ENCODE peak calls at places on chromosomes 16 and 17, in ten cellular contexts. V is esophagus squamous epithelium; C is adipocyte; U is uterus; L is fibroblast of lung; I is cardiac muscle cell; M is ascending aorta; O is transverse colon; A is effector memory CD4-positive, alpha-beta T cell; R is endodermal cell. P is an unnamed sample.

GRCh38 chr16:1371054-1371978 is 19.6 kb downstream of the GNPTG start:
- DNase-seq in V (no peak), C (no peak), U (no peak), L (no peak), I (no peak), M (no peak), O (no peak), A (no peak), R (no peak), P (no peak)

GRCh38 chr17:58020401-58020800 is 13.4 kb upstream of the SRSF1 start:
- DNase-seq in V (no peak), C (no peak), U (no peak), L (no peak), I (no peak), M (no peak), O (no peak), A (no peak), R (no peak), P (no peak)

GRCh38 chr16:35142809-35143192 is 1683.4 kb downstream of the TP53TG3F start:
- DNase-seq in V (no peak), C (no peak), U (no peak), L (no peak), I (no peak), M (no peak), O (no peak), A (no peak), R (no peak), P (no peak)

GRCh38 chr17:27631409-27631755 is 394 bp downstream of the LGALS9 start:
- DNase-seq in V (no peak), C (no peak), U (no peak), L (no peak), I (no peak), M (no peak), O (no peak), A (no peak), R (no peak), P (no peak)

GRCh38 chr16:49924078-49924477 is 68.2 kb upstream of the ZNF423 start:
- DNase-seq in V (no peak), C (no peak), U (no peak), L (no peak), I (no peak), M (no peak), O (no peak), A (no peak), R (peak; percentile 64), P (peak; percentile 2)

GRCh38 chr16:73065617-73066313 is 17.8 kb upstream of the ZFHX3 start:
- DNase-seq in V (no peak), C (no peak), U (no peak), L (peak; percentile 7), I (peak; percentile 42), M (no peak), O (peak; percentile 39), A (no peak), R (peak; percentile 73), P (no peak)

GRCh38 chr17:7587831-7588230 is 2.1 kb downstream of the SOX15 start:
- DNase-seq in V (no peak), C (no peak), U (no peak), L (peak; percentile 54), I (no peak), M (no peak), O (no peak), A (no peak), R (peak; percentile 51), P (no peak)

GRCh38 chr16:80274576-80275191 is 266.1 kb upstream of the DYNLRB2 start:
- DNase-seq in V (no peak), C (peak; percentile 71), U (no peak), L (peak; percentile 96), I (peak; percentile 29), M (no peak), O (no peak), A (no peak), R (no peak), P (no peak)

GRCh38 chr17:20066253-20066652 is 57.1 kb downstream of the SPECC1 start:
- DNase-seq in V (no peak), C (peak; percentile 85), U (peak; percentile 84), L (peak; percentile 95), I (peak; percentile 90), M (peak; percentile 86), O (no peak), A (no peak), R (no peak), P (no peak)

GRCh38 chr17:28973414-28973813 is 22.1 kb upstream of the PHF12 start:
- DNase-seq in V (no peak), C (peak; percentile 59), U (no peak), L (peak; percentile 79), I (peak; percentile 84), M (no peak), O (no peak), A (no peak), R (no peak), P (no peak)

DNA sequence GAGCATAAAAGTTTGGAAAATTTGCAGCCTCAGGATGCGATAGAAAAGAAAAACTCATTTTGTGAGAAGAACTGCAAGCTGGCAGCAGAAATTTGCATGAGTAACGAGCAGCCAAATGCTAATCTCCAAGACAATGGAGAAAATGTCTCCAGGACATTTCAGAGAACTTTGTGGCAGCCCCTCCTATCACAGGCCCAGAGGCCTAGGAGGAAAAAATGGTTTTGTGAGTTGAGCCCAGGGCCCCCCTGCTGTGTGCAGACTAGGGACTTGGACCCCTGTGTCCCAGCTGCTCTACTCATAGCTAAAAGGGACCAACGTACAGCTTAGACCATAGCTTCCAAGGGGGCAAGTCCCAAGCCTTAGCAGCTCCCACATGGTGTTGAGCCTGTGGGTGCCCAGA is 34.3 kb downstream of the APPBP2 start:
- DNase-seq in V (no peak), C (no peak), U (no peak), L (no peak), I (no peak), M (no peak), O (no peak), A (no peak), R (peak; percentile 72), P (no peak)
- H3K9me3 ChIP-seq in V (no peaks in the 10 kb centered on the region), C (peaks cover 4% of the 10 kb centered on the region), U (no peaks in the 10 kb centered on the region), L (no peaks in the 10 kb centered on the region), I (no peaks in the 10 kb centered on the region), M (no peaks in the 10 kb centered on the region), O (peaks cover 16% of the 10 kb centered on the region), A (no peaks in the 10 kb centered on the region), R (peaks cover 99% of the 10 kb centered on the region), P (peaks cover 29% of the 10 kb centered on the region)

GRCh38 chr16:27692576-27692975 is 142.6 kb downstream of the KATNIP start:
- DNase-seq in V (no peak), C (no peak), U (no peak), L (no peak), I (no peak), M (peak; percentile 37), O (no peak), A (no peak), R (no peak), P (no peak)
- H3K4me1 ChIP-seq in V (no peaks in the 10 kb centered on the region), C (peaks cover 4% of the 10 kb centered on the region), U (no peaks in the 10 kb centered on the region), L (no peaks in the 10 kb centered on the region), I (peaks cover 4% of the 10 kb centered on the region), M (no peaks in the 10 kb centered on the region), O (no peaks in the 10 kb centered on the region), A (no peaks in the 10 kb centered on the region), R (no peaks in the 10 kb centered on the region), P (no peaks in the 10 kb centered on the region)

GRCh38 chr16:68478526-68479249 is 30.4 kb upstream of the SMPD3 start:
- DNase-seq in V (no peak), C (no peak), U (no peak), L (no peak), I (no peak), M (no peak), O (no peak), A (no peak), R (no peak), P (peak; percentile 16)

GRCh38 chr16:68479271-68479670 is 31.0 kb upstream of the SMPD3 start:
- DNase-seq in V (no peak), C (no peak), U (no peak), L (no peak), I (no peak), M (no peak), O (no peak), A (no peak), R (no peak), P (peak; percentile 30)

GRCh38 chr16:68473358-68474064 is 25.2 kb upstream of the SMPD3 start:
- DNase-seq in V (no peak), C (no peak), U (no peak), L (no peak), I (no peak), M (no peak), O (no peak), A (no peak), R (no peak), P (no peak)

GRCh38 chr16:68472581-68472980 is 24.3 kb upstream of the SMPD3 start:
- DNase-seq in V (no peak), C (no peak), U (no peak), L (no peak), I (no peak), M (no peak), O (no peak), A (no peak), R (peak; percentile 25), P (no peak)

DNA sequence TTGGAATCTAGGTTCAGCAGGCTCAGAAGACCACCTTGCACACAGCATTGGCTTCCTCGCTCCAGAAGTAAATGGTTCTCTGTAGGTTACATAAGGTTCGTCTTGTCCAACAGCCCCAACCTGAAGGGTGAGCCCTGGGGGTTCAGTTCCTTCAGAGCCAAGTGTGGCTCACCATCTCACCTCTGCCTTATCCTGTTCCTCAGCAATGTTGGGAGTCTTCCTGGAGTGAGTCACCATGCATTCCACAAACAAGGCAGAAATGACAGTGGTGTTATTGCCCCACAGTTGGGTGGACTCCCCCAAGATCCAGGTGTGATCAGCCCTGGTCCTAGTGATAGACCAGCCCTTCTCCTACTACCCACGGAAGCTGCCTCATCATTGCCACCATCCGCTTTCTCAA is 26.8 kb upstream of the SMPD3 start:
- DNase-seq in V (no peak), C (no peak), U (no peak), L (no peak), I (no peak), M (no peak), O (no peak), A (no peak), R (no peak), P (no peak)
- H3K9me3 ChIP-seq in V (no peaks in the 10 kb centered on the region), C (peaks cover 6% of the 10 kb centered on the region), U (no peaks in the 10 kb centered on the region), L (no peaks in the 10 kb centered on the region), I (no peaks in the 10 kb centered on the region), M (no peaks in the 10 kb centered on the region), O (no peaks in the 10 kb centered on the region), A (no peaks in the 10 kb centered on the region), R (no peaks in the 10 kb centered on the region), P (no peaks in the 10 kb centered on the region)

GRCh38 chr16:14528306-14528948 is 101.6 kb downstream of the PARN start:
- DNase-seq in V (no peak), C (peak; percentile 8), U (no peak), L (no peak), I (no peak), M (no peak), O (no peak), A (no peak), R (no peak), P (no peak)

GRCh38 chr16:14527411-14528044 is 102.5 kb downstream of the PARN start:
- DNase-seq in V (no peak), C (peak; percentile 76), U (peak; percentile 61), L (peak; percentile 56), I (peak; percentile 92), M (peak; percentile 75), O (no peak), A (no peak), R (no peak), P (no peak)

GRCh38 chr16:14523632-14524031 is 106.4 kb downstream of the PARN start:
- DNase-seq in V (no peak), C (no peak), U (no peak), L (no peak), I (no peak), M (no peak), O (no peak), A (no peak), R (no peak), P (no peak)

GRCh38 chr16:14525021-14525420 is 105.0 kb downstream of the PARN start:
- DNase-seq in V (no peak), C (no peak), U (no peak), L (no peak), I (no peak), M (no peak), O (no peak), A (no peak), R (no peak), P (no peak)

GRCh38 chr16:14525596-14525995 is 104.5 kb downstream of the PARN start:
- DNase-seq in V (no peak), C (no peak), U (no peak), L (no peak), I (no peak), M (no peak), O (no peak), A (no peak), R (no peak), P (no peak)
- H3K4me1 ChIP-seq in V (peaks cover 23% of the 10 kb centered on the region), C (peaks cover 44% of the 10 kb centered on the region), U (no peaks in the 10 kb centered on the region), L (peaks cover 6% of the 10 kb centered on the region), I (peaks cover 23% of the 10 kb centered on the region), M (peaks cover 24% of the 10 kb centered on the region), O (peaks cover 8% of the 10 kb centered on the region), A (no peaks in the 10 kb centered on the region), R (peaks cover 10% of the 10 kb centered on the region), P (no peaks in the 10 kb centered on the region)